ENCODE peak calls at places on chromosome 5, in ten cellular contexts. One of them, this sample, is unnamed.

GRCh38 chr5:35783551-35783950 is 73.1 kb upstream of the IL7R start:
- DNase-seq in thyroid gland: no peak
- DNase-seq in neuronal stem cell: no peak
- DNase-seq in ovary: no peak
- DNase-seq in trophoblast cell: no peak
- DNase-seq in GM12878: no peak
- DNase-seq in H9: no peak
- DNase-seq in CD4-positive, CD25-positive, alpha-beta regulatory T cell: no peak
- DNase-seq in mammary epithelial cell: no peak
- DNase-seq in upper lobe of right lung: no peak
- DNase-seq in this sample: no peak

GRCh38 chr5:95823738-95824609 is 1.4 kb upstream of the GLRX start:
- DNase-seq in thyroid gland: no peak
- DNase-seq in neuronal stem cell: no peak
- DNase-seq in ovary: peak
- DNase-seq in trophoblast cell: peak
- DNase-seq in GM12878: no peak
- DNase-seq in H9: peak
- DNase-seq in CD4-positive, CD25-positive, alpha-beta regulatory T cell: peak
- DNase-seq in mammary epithelial cell: no peak
- DNase-seq in upper lobe of right lung: peak
- DNase-seq in this sample: peak

GRCh38 chr5:111280282-111280901 is 56.2 kb downstream of the CAMK4 start:
- DNase-seq in thyroid gland: no peak
- DNase-seq in neuronal stem cell: no peak
- DNase-seq in ovary: no peak
- DNase-seq in trophoblast cell: no peak
- DNase-seq in GM12878: no peak
- DNase-seq in H9: no peak
- DNase-seq in CD4-positive, CD25-positive, alpha-beta regulatory T cell: no peak
- DNase-seq in mammary epithelial cell: no peak
- DNase-seq in upper lobe of right lung: no peak
- DNase-seq in this sample: no peak

GRCh38 chr5:170443624-170444023 is 54.5 kb upstream of the KCNMB1 start:
- DNase-seq in thyroid gland: no peak
- DNase-seq in neuronal stem cell: no peak
- DNase-seq in ovary: no peak
- DNase-seq in trophoblast cell: no peak
- DNase-seq in GM12878: no peak
- DNase-seq in H9: no peak
- DNase-seq in CD4-positive, CD25-positive, alpha-beta regulatory T cell: no peak
- DNase-seq in mammary epithelial cell: no peak
- DNase-seq in upper lobe of right lung: no peak
- DNase-seq in this sample: no peak

GRCh38 chr5:14110680-14111079 is 32.5 kb upstream of the TRIO start:
- DNase-seq in thyroid gland: no peak
- DNase-seq in neuronal stem cell: no peak
- DNase-seq in ovary: no peak
- DNase-seq in trophoblast cell: peak
- DNase-seq in GM12878: no peak
- DNase-seq in H9: no peak
- DNase-seq in CD4-positive, CD25-positive, alpha-beta regulatory T cell: no peak
- DNase-seq in mammary epithelial cell: peak
- DNase-seq in upper lobe of right lung: no peak
- DNase-seq in this sample: no peak

GRCh38 chr5:137492321-137492720 is 6.8 kb downstream of the SPOCK1 start:
- DNase-seq in thyroid gland: no peak
- DNase-seq in neuronal stem cell: no peak
- DNase-seq in ovary: no peak
- DNase-seq in trophoblast cell: no peak
- DNase-seq in GM12878: no peak
- DNase-seq in H9: no peak
- DNase-seq in CD4-positive, CD25-positive, alpha-beta regulatory T cell: no peak
- DNase-seq in mammary epithelial cell: no peak
- DNase-seq in upper lobe of right lung: no peak
- DNase-seq in this sample: no peak

GRCh38 chr5:169020102-169020501 is 280.8 kb downstream of the SLIT3 start:
- DNase-seq in thyroid gland: no peak
- DNase-seq in neuronal stem cell: no peak
- DNase-seq in ovary: no peak
- DNase-seq in trophoblast cell: no peak
- DNase-seq in GM12878: no peak
- DNase-seq in H9: no peak
- DNase-seq in CD4-positive, CD25-positive, alpha-beta regulatory T cell: no peak
- DNase-seq in mammary epithelial cell: no peak
- DNase-seq in upper lobe of right lung: no peak
- DNase-seq in this sample: no peak

GRCh38 chr5:80871541-80871961 is 88.6 kb upstream of the RASGRF2 start:
- DNase-seq in thyroid gland: no peak
- DNase-seq in neuronal stem cell: no peak
- DNase-seq in ovary: no peak
- DNase-seq in trophoblast cell: peak
- DNase-seq in GM12878: no peak
- DNase-seq in H9: no peak
- DNase-seq in CD4-positive, CD25-positive, alpha-beta regulatory T cell: no peak
- DNase-seq in mammary epithelial cell: peak
- DNase-seq in upper lobe of right lung: no peak
- DNase-seq in this sample: no peak

GRCh38 chr5:157219491-157220271 is 39.0 kb downstream of the ITK start:
- DNase-seq in thyroid gland: no peak
- DNase-seq in neuronal stem cell: no peak
- DNase-seq in ovary: no peak
- DNase-seq in trophoblast cell: no peak
- DNase-seq in GM12878: peak
- DNase-seq in H9: no peak
- DNase-seq in CD4-positive, CD25-positive, alpha-beta regulatory T cell: no peak
- DNase-seq in mammary epithelial cell: no peak
- DNase-seq in upper lobe of right lung: no peak
- DNase-seq in this sample: no peak

GRCh38 chr5:134902071-134902801 is 2.7 kb upstream of the PCBD2 start:
- DNase-seq in thyroid gland: no peak
- DNase-seq in neuronal stem cell: no peak
- DNase-seq in ovary: no peak
- DNase-seq in trophoblast cell: no peak
- DNase-seq in GM12878: peak
- DNase-seq in H9: no peak
- DNase-seq in CD4-positive, CD25-positive, alpha-beta regulatory T cell: no peak
- DNase-seq in mammary epithelial cell: no peak
- DNase-seq in upper lobe of right lung: no peak
- DNase-seq in this sample: no peak

GRCh38 chr5:52710972-52711596 is 76.6 kb upstream of the ITGA1 start:
- DNase-seq in thyroid gland: no peak
- DNase-seq in neuronal stem cell: no peak
- DNase-seq in ovary: no peak
- DNase-seq in trophoblast cell: no peak
- DNase-seq in GM12878: no peak
- DNase-seq in H9: no peak
- DNase-seq in CD4-positive, CD25-positive, alpha-beta regulatory T cell: no peak
- DNase-seq in mammary epithelial cell: no peak
- DNase-seq in upper lobe of right lung: no peak
- DNase-seq in this sample: no peak

DNA sequence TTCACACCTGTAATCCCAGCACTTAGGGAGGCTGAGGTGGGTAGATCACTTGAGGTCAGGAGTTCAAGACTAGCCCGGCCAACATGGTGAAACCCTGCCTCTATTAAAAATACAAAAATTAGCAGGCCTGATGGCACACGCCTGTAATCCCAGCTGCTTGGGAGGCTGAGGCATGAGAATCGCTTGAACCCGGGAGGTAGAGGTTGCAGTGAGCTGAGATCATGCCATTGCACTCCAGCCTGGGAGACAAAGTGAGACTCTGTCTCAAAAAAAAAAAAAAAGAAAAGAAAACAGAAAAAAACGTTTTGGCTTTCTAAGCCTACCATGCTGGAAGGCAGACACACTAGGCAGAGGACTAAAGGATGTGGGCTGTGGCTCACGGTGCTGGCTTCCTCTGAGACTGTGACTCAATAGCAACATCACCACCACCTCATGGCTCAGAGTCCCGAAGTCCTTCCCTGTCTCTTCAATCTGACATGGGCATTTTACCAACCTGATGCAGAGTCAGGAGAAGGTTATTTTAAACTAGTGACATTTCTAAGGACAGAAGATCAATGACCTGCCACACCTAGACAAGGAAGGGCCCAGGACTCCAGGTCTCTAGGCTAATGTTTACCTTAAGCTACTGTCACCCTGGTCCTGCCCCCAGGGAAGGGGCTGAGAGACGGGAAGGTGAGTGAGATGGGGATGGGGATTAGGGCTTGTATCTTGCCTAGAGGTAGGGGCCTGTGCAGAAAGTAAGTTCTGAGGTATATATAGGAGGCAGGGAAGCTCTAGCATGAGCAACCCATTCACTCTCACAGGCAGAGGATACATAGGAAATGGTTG is 3.7 kb downstream of the ECSCR start:
- DNase-seq in thyroid gland: peak
- DNase-seq in neuronal stem cell: no peak
- DNase-seq in ovary: no peak
- DNase-seq in trophoblast cell: no peak
- DNase-seq in GM12878: peak
- DNase-seq in H9: no peak
- DNase-seq in CD4-positive, CD25-positive, alpha-beta regulatory T cell: peak
- DNase-seq in mammary epithelial cell: peak
- DNase-seq in upper lobe of right lung: no peak
- DNase-seq in this sample: peak
- H3K27ac ChIP-seq in thyroid gland: no peak
- H3K27ac ChIP-seq in neuronal stem cell: no peak
- H3K27ac ChIP-seq in ovary: no peak
- H3K27ac ChIP-seq in trophoblast cell: no peak
- H3K27ac ChIP-seq in GM12878: peak
- H3K27ac ChIP-seq in H9: no peak
- H3K27ac ChIP-seq in CD4-positive, CD25-positive, alpha-beta regulatory T cell: peak
- H3K27ac ChIP-seq in mammary epithelial cell: no peak
- H3K27ac ChIP-seq in upper lobe of right lung: peak
- H3K27ac ChIP-seq in this sample: no peak

GRCh38 chr5:177093803-177094202 is 7.1 kb downstream of the FGFR4 start:
- DNase-seq in thyroid gland: no peak
- DNase-seq in neuronal stem cell: no peak
- DNase-seq in ovary: no peak
- DNase-seq in trophoblast cell: no peak
- DNase-seq in GM12878: no peak
- DNase-seq in H9: no peak
- DNase-seq in CD4-positive, CD25-positive, alpha-beta regulatory T cell: no peak
- DNase-seq in mammary epithelial cell: no peak
- DNase-seq in upper lobe of right lung: no peak
- DNase-seq in this sample: no peak
- H3K27ac ChIP-seq in thyroid gland: no peak
- H3K27ac ChIP-seq in neuronal stem cell: no peak
- H3K27ac ChIP-seq in ovary: no peak
- H3K27ac ChIP-seq in trophoblast cell: no peak
- H3K27ac ChIP-seq in GM12878: no peak
- H3K27ac ChIP-seq in H9: no peak
- H3K27ac ChIP-seq in CD4-positive, CD25-positive, alpha-beta regulatory T cell: no peak
- H3K27ac ChIP-seq in mammary epithelial cell: no peak
- H3K27ac ChIP-seq in upper lobe of right lung: no peak
- H3K27ac ChIP-seq in this sample: no peak

GRCh38 chr5:112737472-112738179 is at the start of gene APC:
- DNase-seq in thyroid gland: peak
- DNase-seq in neuronal stem cell: peak
- DNase-seq in ovary: peak
- DNase-seq in trophoblast cell: peak
- DNase-seq in GM12878: peak
- DNase-seq in H9: peak
- DNase-seq in CD4-positive, CD25-positive, alpha-beta regulatory T cell: peak
- DNase-seq in mammary epithelial cell: peak
- DNase-seq in upper lobe of right lung: peak
- DNase-seq in this sample: peak

GRCh38 chr5:112735702-112736101 is 2.0 kb upstream of the APC start:
- DNase-seq in thyroid gland: no peak
- DNase-seq in neuronal stem cell: no peak
- DNase-seq in ovary: no peak
- DNase-seq in trophoblast cell: peak
- DNase-seq in GM12878: no peak
- DNase-seq in H9: no peak
- DNase-seq in CD4-positive, CD25-positive, alpha-beta regulatory T cell: no peak
- DNase-seq in mammary epithelial cell: peak
- DNase-seq in upper lobe of right lung: no peak
- DNase-seq in this sample: no peak

GRCh38 chr5:112734597-112734996 is 3.1 kb upstream of the APC start:
- DNase-seq in thyroid gland: no peak
- DNase-seq in neuronal stem cell: no peak
- DNase-seq in ovary: no peak
- DNase-seq in trophoblast cell: no peak
- DNase-seq in GM12878: no peak
- DNase-seq in H9: no peak
- DNase-seq in CD4-positive, CD25-positive, alpha-beta regulatory T cell: no peak
- DNase-seq in mammary epithelial cell: no peak
- DNase-seq in upper lobe of right lung: no peak
- DNase-seq in this sample: no peak

GRCh38 chr5:112737088-112737471 is 605 bp upstream of the APC start:
- DNase-seq in thyroid gland: no peak
- DNase-seq in neuronal stem cell: no peak
- DNase-seq in ovary: no peak
- DNase-seq in trophoblast cell: no peak
- DNase-seq in GM12878: no peak
- DNase-seq in H9: no peak
- DNase-seq in CD4-positive, CD25-positive, alpha-beta regulatory T cell: no peak
- DNase-seq in mammary epithelial cell: no peak
- DNase-seq in upper lobe of right lung: no peak
- DNase-seq in this sample: no peak

DNA sequence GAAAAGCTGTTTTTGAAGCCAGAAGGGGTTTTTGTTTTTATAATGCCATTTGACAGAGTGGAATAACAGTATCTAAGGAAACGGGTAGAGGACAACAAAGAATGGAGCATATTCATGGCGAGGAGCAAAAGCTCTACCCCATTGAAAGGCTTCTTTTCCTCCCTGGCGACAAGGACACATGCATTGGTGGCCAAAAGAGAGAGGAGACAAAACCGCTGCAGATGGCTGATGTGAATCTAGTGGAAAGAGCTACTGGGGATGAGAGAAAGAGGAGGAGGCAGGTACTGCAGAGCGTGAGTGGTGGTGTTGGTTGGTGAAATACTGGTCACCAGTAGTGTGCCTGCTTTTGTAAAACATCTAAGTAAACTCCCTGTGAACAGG is 485 bp downstream of the APC start:
- DNase-seq in thyroid gland: no peak
- DNase-seq in neuronal stem cell: peak
- DNase-seq in ovary: no peak
- DNase-seq in trophoblast cell: no peak
- DNase-seq in GM12878: no peak
- DNase-seq in H9: no peak
- DNase-seq in CD4-positive, CD25-positive, alpha-beta regulatory T cell: no peak
- DNase-seq in mammary epithelial cell: no peak
- DNase-seq in upper lobe of right lung: no peak
- DNase-seq in this sample: peak
- H3K27ac ChIP-seq in thyroid gland: peak
- H3K27ac ChIP-seq in neuronal stem cell: no peak
- H3K27ac ChIP-seq in ovary: no peak
- H3K27ac ChIP-seq in trophoblast cell: no peak
- H3K27ac ChIP-seq in GM12878: peak
- H3K27ac ChIP-seq in H9: no peak
- H3K27ac ChIP-seq in CD4-positive, CD25-positive, alpha-beta regulatory T cell: no peak
- H3K27ac ChIP-seq in mammary epithelial cell: peak
- H3K27ac ChIP-seq in upper lobe of right lung: peak
- H3K27ac ChIP-seq in this sample: peak

DNA sequence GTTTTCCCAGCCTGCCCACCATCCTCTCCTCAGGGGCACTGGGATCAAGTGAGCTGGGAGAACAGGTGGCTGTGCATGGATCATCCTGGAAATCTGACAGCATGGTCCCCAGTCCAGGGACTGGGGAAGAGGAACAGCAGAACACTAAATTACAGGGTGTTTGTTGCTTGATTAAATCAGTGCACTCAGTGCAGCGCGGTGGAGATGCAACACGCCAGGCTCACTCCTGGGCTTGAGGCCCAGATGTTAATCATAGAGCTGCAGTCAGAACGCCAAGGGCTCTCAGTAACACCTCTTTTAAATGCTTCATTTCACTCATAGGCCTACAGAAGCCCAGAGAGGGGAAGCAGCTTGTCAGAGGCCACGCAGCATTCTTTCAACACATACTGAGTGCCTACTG is 14.2 kb upstream of the LARP1 start:
- DNase-seq in thyroid gland: peak
- DNase-seq in neuronal stem cell: no peak
- DNase-seq in ovary: no peak
- DNase-seq in trophoblast cell: no peak
- DNase-seq in GM12878: no peak
- DNase-seq in H9: no peak
- DNase-seq in CD4-positive, CD25-positive, alpha-beta regulatory T cell: no peak
- DNase-seq in mammary epithelial cell: no peak
- DNase-seq in upper lobe of right lung: no peak
- DNase-seq in this sample: no peak
- H3K27ac ChIP-seq in thyroid gland: peak
- H3K27ac ChIP-seq in neuronal stem cell: no peak
- H3K27ac ChIP-seq in ovary: no peak
- H3K27ac ChIP-seq in trophoblast cell: no peak
- H3K27ac ChIP-seq in GM12878: no peak
- H3K27ac ChIP-seq in H9: no peak
- H3K27ac ChIP-seq in CD4-positive, CD25-positive, alpha-beta regulatory T cell: no peak
- H3K27ac ChIP-seq in mammary epithelial cell: no peak
- H3K27ac ChIP-seq in upper lobe of right lung: no peak
- H3K27ac ChIP-seq in this sample: no peak

This sample was measured in endodermal cell.